ENCODE peak calls at places on chromosomes 3 and 15, in nine cellular contexts. One of them, this sample, is unnamed.

GRCh38 chr3:182908471-182908870 is 71.9 kb downstream of the DCUN1D1 start:
- DNase-seq in CD8-positive, alpha-beta memory T cell: no peak
- DNase-seq in GM23248: peak; percentile 28
- DNase-seq in heart left ventricle: no peak
- DNase-seq in SK-N-SH: no peak
- DNase-seq in adrenal gland: no peak
- DNase-seq in heart right ventricle: no peak
- DNase-seq in mesenchymal stem cell: peak; percentile 19
- DNase-seq in tibial artery: no peak
- DNase-seq in this sample: no peak

GRCh38 chr3:71990545-71990944 is 205.6 kb upstream of the PROK2 start:
- DNase-seq in CD8-positive, alpha-beta memory T cell: no peak
- DNase-seq in GM23248: no peak
- DNase-seq in heart left ventricle: no peak
- DNase-seq in SK-N-SH: no peak
- DNase-seq in adrenal gland: no peak
- DNase-seq in heart right ventricle: no peak
- DNase-seq in mesenchymal stem cell: no peak
- DNase-seq in tibial artery: no peak
- DNase-seq in this sample: no peak

GRCh38 chr3:17158941-17159682 is 274.4 kb downstream of the PLCL2 start:
- DNase-seq in CD8-positive, alpha-beta memory T cell: no peak
- DNase-seq in GM23248: no peak
- DNase-seq in heart left ventricle: peak; percentile 80
- DNase-seq in SK-N-SH: no peak
- DNase-seq in adrenal gland: peak; percentile 47
- DNase-seq in heart right ventricle: peak; percentile 51
- DNase-seq in mesenchymal stem cell: no peak
- DNase-seq in tibial artery: no peak
- DNase-seq in this sample: no peak

GRCh38 chr3:185824467-185825378 is at the start of gene IGF2BP2:
- DNase-seq in CD8-positive, alpha-beta memory T cell: peak; percentile 19
- DNase-seq in GM23248: peak; percentile 92
- DNase-seq in heart left ventricle: peak; percentile 80
- DNase-seq in SK-N-SH: peak; percentile 61
- DNase-seq in adrenal gland: peak; percentile 76
- DNase-seq in heart right ventricle: peak; percentile 49
- DNase-seq in mesenchymal stem cell: peak; percentile 91
- DNase-seq in tibial artery: peak; percentile 66
- DNase-seq in this sample: peak; percentile 86

GRCh38 chr3:26623409-26624208 is 1.0 kb downstream of the LRRC3B start:
- DNase-seq in CD8-positive, alpha-beta memory T cell: no peak
- DNase-seq in GM23248: no peak
- DNase-seq in heart left ventricle: no peak
- DNase-seq in SK-N-SH: peak; percentile 51
- DNase-seq in adrenal gland: no peak
- DNase-seq in heart right ventricle: no peak
- DNase-seq in mesenchymal stem cell: no peak
- DNase-seq in tibial artery: no peak
- DNase-seq in this sample: no peak

GRCh38 chr3:61154788-61155187 is 96.5 kb downstream of the FHIT start:
- DNase-seq in CD8-positive, alpha-beta memory T cell: no peak
- DNase-seq in GM23248: no peak
- DNase-seq in heart left ventricle: no peak
- DNase-seq in SK-N-SH: no peak
- DNase-seq in adrenal gland: no peak
- DNase-seq in heart right ventricle: no peak
- DNase-seq in mesenchymal stem cell: no peak
- DNase-seq in tibial artery: no peak
- DNase-seq in this sample: no peak

GRCh38 chr3:68699541-68699940 is 232.8 kb downstream of the TAFA4 start:
- DNase-seq in CD8-positive, alpha-beta memory T cell: no peak
- DNase-seq in GM23248: no peak
- DNase-seq in heart left ventricle: no peak
- DNase-seq in SK-N-SH: no peak
- DNase-seq in adrenal gland: no peak
- DNase-seq in heart right ventricle: no peak
- DNase-seq in mesenchymal stem cell: no peak
- DNase-seq in tibial artery: no peak
- DNase-seq in this sample: no peak

GRCh38 chr15:73130830-73131229 is 78.6 kb downstream of the NEO1 start:
- DNase-seq in CD8-positive, alpha-beta memory T cell: no peak
- DNase-seq in GM23248: no peak
- DNase-seq in heart left ventricle: no peak
- DNase-seq in SK-N-SH: no peak
- DNase-seq in adrenal gland: no peak
- DNase-seq in heart right ventricle: no peak
- DNase-seq in mesenchymal stem cell: no peak
- DNase-seq in tibial artery: no peak
- DNase-seq in this sample: no peak

GRCh38 chr3:68306571-68306970 is 625.8 kb downstream of the TAFA4 start:
- DNase-seq in CD8-positive, alpha-beta memory T cell: peak; percentile 6
- DNase-seq in GM23248: peak; percentile 5
- DNase-seq in heart left ventricle: no peak
- DNase-seq in SK-N-SH: no peak
- DNase-seq in adrenal gland: no peak
- DNase-seq in heart right ventricle: no peak
- DNase-seq in mesenchymal stem cell: peak; percentile 8
- DNase-seq in tibial artery: no peak
- DNase-seq in this sample: no peak

GRCh38 chr3:160265088-160265487 is 39.9 kb downstream of the C3orf80 start:
- DNase-seq in CD8-positive, alpha-beta memory T cell: no peak
- DNase-seq in GM23248: no peak
- DNase-seq in heart left ventricle: no peak
- DNase-seq in SK-N-SH: no peak
- DNase-seq in adrenal gland: no peak
- DNase-seq in heart right ventricle: no peak
- DNase-seq in mesenchymal stem cell: no peak
- DNase-seq in tibial artery: no peak
- DNase-seq in this sample: no peak

GRCh38 chr3:63048365-63048764 is 173.1 kb upstream of the CADPS start:
- DNase-seq in CD8-positive, alpha-beta memory T cell: no peak
- DNase-seq in GM23248: peak; percentile 59
- DNase-seq in heart left ventricle: no peak
- DNase-seq in SK-N-SH: no peak
- DNase-seq in adrenal gland: no peak
- DNase-seq in heart right ventricle: no peak
- DNase-seq in mesenchymal stem cell: no peak
- DNase-seq in tibial artery: no peak
- DNase-seq in this sample: no peak

GRCh38 chr15:83747050-83747717 is 93.3 kb downstream of the ADAMTSL3 start:
- DNase-seq in CD8-positive, alpha-beta memory T cell: no peak
- DNase-seq in GM23248: peak; percentile 8
- DNase-seq in heart left ventricle: peak; percentile 44
- DNase-seq in SK-N-SH: no peak
- DNase-seq in adrenal gland: peak; percentile 10
- DNase-seq in heart right ventricle: peak; percentile 49
- DNase-seq in mesenchymal stem cell: peak; percentile 38
- DNase-seq in tibial artery: peak; percentile 73
- DNase-seq in this sample: no peak

GRCh38 chr15:64897345-64897985 is 14.2 kb upstream of the ANKDD1A start:
- DNase-seq in CD8-positive, alpha-beta memory T cell: no peak
- DNase-seq in GM23248: peak; percentile 89
- DNase-seq in heart left ventricle: peak; percentile 86
- DNase-seq in SK-N-SH: no peak
- DNase-seq in adrenal gland: peak; percentile 94
- DNase-seq in heart right ventricle: peak; percentile 76
- DNase-seq in mesenchymal stem cell: peak; percentile 84
- DNase-seq in tibial artery: peak; percentile 90
- DNase-seq in this sample: peak; percentile 86

GRCh38 chr15:74431116-74431515 is 2.6 kb downstream of the SEMA7A start:
- DNase-seq in CD8-positive, alpha-beta memory T cell: no peak
- DNase-seq in GM23248: no peak
- DNase-seq in heart left ventricle: no peak
- DNase-seq in SK-N-SH: no peak
- DNase-seq in adrenal gland: no peak
- DNase-seq in heart right ventricle: no peak
- DNase-seq in mesenchymal stem cell: no peak
- DNase-seq in tibial artery: no peak
- DNase-seq in this sample: no peak

GRCh38 chr3:162492446-162493081 is 996.0 kb downstream of the OTOL1 start:
- DNase-seq in CD8-positive, alpha-beta memory T cell: no peak
- DNase-seq in GM23248: peak; percentile 79
- DNase-seq in heart left ventricle: no peak
- DNase-seq in SK-N-SH: no peak
- DNase-seq in adrenal gland: no peak
- DNase-seq in heart right ventricle: no peak
- DNase-seq in mesenchymal stem cell: peak; percentile 47
- DNase-seq in tibial artery: no peak
- DNase-seq in this sample: no peak

GRCh38 chr15:30023798-30024295 is 58.9 kb upstream of the GOLGA8J start:
- DNase-seq in CD8-positive, alpha-beta memory T cell: no peak
- DNase-seq in GM23248: peak; percentile 16
- DNase-seq in heart left ventricle: no peak
- DNase-seq in SK-N-SH: no peak
- DNase-seq in adrenal gland: no peak
- DNase-seq in heart right ventricle: peak; percentile 9
- DNase-seq in mesenchymal stem cell: no peak
- DNase-seq in tibial artery: no peak
- DNase-seq in this sample: no peak

GRCh38 chr3:171804618-171805389 is 5.5 kb downstream of the PLD1 start:
- DNase-seq in CD8-positive, alpha-beta memory T cell: no peak
- DNase-seq in GM23248: peak; percentile 30
- DNase-seq in heart left ventricle: peak; percentile 46
- DNase-seq in SK-N-SH: no peak
- DNase-seq in adrenal gland: peak; percentile 43
- DNase-seq in heart right ventricle: peak; percentile 61
- DNase-seq in mesenchymal stem cell: peak; percentile 59
- DNase-seq in tibial artery: no peak
- DNase-seq in this sample: no peak

GRCh38 chr3:171803044-171803443 is 7.2 kb downstream of the PLD1 start:
- DNase-seq in CD8-positive, alpha-beta memory T cell: no peak
- DNase-seq in GM23248: no peak
- DNase-seq in heart left ventricle: no peak
- DNase-seq in SK-N-SH: no peak
- DNase-seq in adrenal gland: no peak
- DNase-seq in heart right ventricle: no peak
- DNase-seq in mesenchymal stem cell: no peak
- DNase-seq in tibial artery: no peak
- DNase-seq in this sample: no peak

GRCh38 chr3:171799501-171799900 is 10.8 kb downstream of the PLD1 start:
- DNase-seq in CD8-positive, alpha-beta memory T cell: no peak
- DNase-seq in GM23248: no peak
- DNase-seq in heart left ventricle: no peak
- DNase-seq in SK-N-SH: no peak
- DNase-seq in adrenal gland: no peak
- DNase-seq in heart right ventricle: no peak
- DNase-seq in mesenchymal stem cell: no peak
- DNase-seq in tibial artery: no peak
- DNase-seq in this sample: no peak

GRCh38 chr3:171801738-171802600 is 8.3 kb downstream of the PLD1 start:
- DNase-seq in CD8-positive, alpha-beta memory T cell: no peak
- DNase-seq in GM23248: peak; percentile 86
- DNase-seq in heart left ventricle: no peak
- DNase-seq in SK-N-SH: no peak
- DNase-seq in adrenal gland: no peak
- DNase-seq in heart right ventricle: no peak
- DNase-seq in mesenchymal stem cell: peak; percentile 81
- DNase-seq in tibial artery: no peak
- DNase-seq in this sample: no peak

DNA sequence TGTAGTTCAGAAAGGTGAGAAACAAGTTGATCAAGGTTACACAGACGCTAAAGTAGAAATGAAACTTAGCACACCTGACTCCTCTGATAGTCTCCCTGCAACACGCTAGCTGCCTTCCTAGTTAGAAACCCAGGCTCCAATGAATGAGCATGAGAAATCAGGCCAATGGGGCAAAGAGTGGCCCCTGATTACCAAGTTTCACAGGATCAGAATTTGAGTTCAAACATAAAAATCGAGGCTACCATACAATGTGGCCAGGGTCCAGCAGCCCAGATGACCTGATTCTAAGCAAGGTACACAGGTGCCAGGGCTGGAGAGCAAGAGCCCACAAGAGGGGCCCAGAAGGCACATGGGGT is 7.7 kb downstream of the PLD1 start:
- DNase-seq in CD8-positive, alpha-beta memory T cell: no peak
- DNase-seq in GM23248: no peak
- DNase-seq in heart left ventricle: no peak
- DNase-seq in SK-N-SH: no peak
- DNase-seq in adrenal gland: no peak
- DNase-seq in heart right ventricle: no peak
- DNase-seq in mesenchymal stem cell: no peak
- DNase-seq in tibial artery: no peak
- DNase-seq in this sample: no peak
- H3K4me1 ChIP-seq in CD8-positive, alpha-beta memory T cell: no peaks in the 10 kb centered on the region
- H3K4me1 ChIP-seq in GM23248: peaks cover 38% of the 10 kb centered on the region
- H3K4me1 ChIP-seq in heart left ventricle: peaks cover 46% of the 10 kb centered on the region
- H3K4me1 ChIP-seq in SK-N-SH: peaks cover 22% of the 10 kb centered on the region
- H3K4me1 ChIP-seq in adrenal gland: peaks cover 61% of the 10 kb centered on the region
- H3K4me1 ChIP-seq in heart right ventricle: peaks cover 30% of the 10 kb centered on the region
- H3K4me1 ChIP-seq in mesenchymal stem cell: peaks cover 9% of the 10 kb centered on the region
- H3K4me1 ChIP-seq in tibial artery: peaks cover 10% of the 10 kb centered on the region
- H3K4me1 ChIP-seq in this sample: peaks cover 10% of the 10 kb centered on the region

GRCh38 chr3:45604596-45604995 is 10.0 kb downstream of the LIMD1 start:
- DNase-seq in CD8-positive, alpha-beta memory T cell: no peak
- DNase-seq in GM23248: no peak
- DNase-seq in heart left ventricle: no peak
- DNase-seq in SK-N-SH: no peak
- DNase-seq in adrenal gland: no peak
- DNase-seq in heart right ventricle: no peak
- DNase-seq in mesenchymal stem cell: no peak
- DNase-seq in tibial artery: no peak
- DNase-seq in this sample: no peak
- H3K4me1 ChIP-seq in CD8-positive, alpha-beta memory T cell: peaks cover 7% of the 10 kb centered on the region
- H3K4me1 ChIP-seq in GM23248: peaks cover 23% of the 10 kb centered on the region
- H3K4me1 ChIP-seq in heart left ventricle: peaks cover 85% of the 10 kb centered on the region
- H3K4me1 ChIP-seq in SK-N-SH: peaks cover 14% of the 10 kb centered on the region
- H3K4me1 ChIP-seq in adrenal gland: peaks cover 30% of the 10 kb centered on the region
- H3K4me1 ChIP-seq in heart right ventricle: peaks cover 77% of the 10 kb centered on the region
- H3K4me1 ChIP-seq in mesenchymal stem cell: peaks cover 36% of the 10 kb centered on the region
- H3K4me1 ChIP-seq in tibial artery: peaks cover 79% of the 10 kb centered on the region
- H3K4me1 ChIP-seq in this sample: peaks cover 3% of the 10 kb centered on the region

DNA sequence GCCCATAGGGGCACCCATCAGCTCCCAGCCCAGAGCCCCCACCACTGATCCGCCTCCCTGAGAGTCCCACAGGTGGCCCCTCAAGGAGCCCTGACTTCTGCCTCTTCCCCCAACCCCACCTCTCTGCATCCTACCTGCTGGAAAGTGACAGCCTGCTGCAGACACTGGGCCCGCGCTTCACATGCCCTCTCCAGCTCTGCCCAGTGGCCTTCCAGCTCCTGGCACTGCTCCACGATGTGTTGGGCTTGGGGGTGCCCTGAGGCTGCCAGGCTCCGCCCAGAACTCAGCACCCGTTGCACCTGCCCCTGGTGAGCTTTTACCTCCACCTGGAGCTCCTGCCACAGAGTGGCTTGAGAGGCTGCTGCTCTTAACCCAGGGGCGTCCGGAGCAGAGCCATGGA is 20.1 kb downstream of the SPTBN5 start:
- DNase-seq in CD8-positive, alpha-beta memory T cell: no peak
- DNase-seq in GM23248: no peak
- DNase-seq in heart left ventricle: no peak
- DNase-seq in SK-N-SH: no peak
- DNase-seq in adrenal gland: no peak
- DNase-seq in heart right ventricle: no peak
- DNase-seq in mesenchymal stem cell: no peak
- DNase-seq in tibial artery: no peak
- DNase-seq in this sample: no peak
- H3K4me1 ChIP-seq in CD8-positive, alpha-beta memory T cell: peaks cover 8% of the 10 kb centered on the region
- H3K4me1 ChIP-seq in GM23248: no peaks in the 10 kb centered on the region
- H3K4me1 ChIP-seq in heart left ventricle: peaks cover 5% of the 10 kb centered on the region
- H3K4me1 ChIP-seq in SK-N-SH: no peaks in the 10 kb centered on the region
- H3K4me1 ChIP-seq in adrenal gland: peaks cover 4% of the 10 kb centered on the region
- H3K4me1 ChIP-seq in heart right ventricle: no peaks in the 10 kb centered on the region
- H3K4me1 ChIP-seq in mesenchymal stem cell: peaks cover 26% of the 10 kb centered on the region
- H3K4me1 ChIP-seq in tibial artery: no peaks in the 10 kb centered on the region
- H3K4me1 ChIP-seq in this sample: no peaks in the 10 kb centered on the region

GRCh38 chr3:125003369-125003853 is 52.4 kb downstream of the HEG1 start:
- DNase-seq in CD8-positive, alpha-beta memory T cell: no peak
- DNase-seq in GM23248: peak; percentile 59
- DNase-seq in heart left ventricle: peak; percentile 82
- DNase-seq in SK-N-SH: no peak
- DNase-seq in adrenal gland: peak; percentile 89
- DNase-seq in heart right ventricle: peak; percentile 71
- DNase-seq in mesenchymal stem cell: peak; percentile 67
- DNase-seq in tibial artery: no peak
- DNase-seq in this sample: no peak
- H3K4me1 ChIP-seq in CD8-positive, alpha-beta memory T cell: peaks cover 21% of the 10 kb centered on the region
- H3K4me1 ChIP-seq in GM23248: peaks cover 14% of the 10 kb centered on the region
- H3K4me1 ChIP-seq in heart left ventricle: peaks cover 57% of the 10 kb centered on the region
- H3K4me1 ChIP-seq in SK-N-SH: no peaks in the 10 kb centered on the region
- H3K4me1 ChIP-seq in adrenal gland: peaks cover 26% of the 10 kb centered on the region
- H3K4me1 ChIP-seq in heart right ventricle: peaks cover 44% of the 10 kb centered on the region
- H3K4me1 ChIP-seq in mesenchymal stem cell: peaks cover 15% of the 10 kb centered on the region
- H3K4me1 ChIP-seq in tibial artery: no peaks in the 10 kb centered on the region
- H3K4me1 ChIP-seq in this sample: no peaks in the 10 kb centered on the region